ENCODE peak calls at places on chromosomes 13 and 19, in five cellular contexts. One of them, this sample, is unnamed.

GRCh38 chr19:33329727-33330126 is 27.4 kb upstream of the CEBPA start:
- DNase-seq in T-helper 17 cell: no peak
- DNase-seq in LoVo: no peak
- DNase-seq in heart left ventricle: no peak
- DNase-seq in renal cortical epithelial cell: no peak
- DNase-seq in this sample: no peak

GRCh38 chr19:16619456-16619855 is 8.5 kb downstream of the MED26 start:
- DNase-seq in T-helper 17 cell: no peak
- DNase-seq in LoVo: no peak
- DNase-seq in heart left ventricle: peak
- DNase-seq in renal cortical epithelial cell: no peak
- DNase-seq in this sample: no peak

GRCh38 chr13:97934590-97934989 is 18.9 kb upstream of the IPO5 start:
- DNase-seq in T-helper 17 cell: no peak
- DNase-seq in renal cortical epithelial cell: no peak
- DNase-seq in heart left ventricle: no peak
- DNase-seq in LoVo: no peak
- DNase-seq in this sample: no peak

GRCh38 chr13:24716011-24716410 is 35.8 kb downstream of the ATP12A start:
- DNase-seq in heart left ventricle: no peak
- DNase-seq in renal cortical epithelial cell: no peak
- DNase-seq in T-helper 17 cell: no peak
- DNase-seq in LoVo: no peak
- DNase-seq in this sample: no peak

GRCh38 chr19:875265-875879 is 15.9 kb downstream of the CFD start:
- DNase-seq in renal cortical epithelial cell: no peak
- DNase-seq in LoVo: no peak
- DNase-seq in T-helper 17 cell: no peak
- DNase-seq in heart left ventricle: no peak
- DNase-seq in this sample: no peak

GRCh38 chr13:77138813-77139212 is 111.9 kb upstream of the FBXL3 start:
- DNase-seq in T-helper 17 cell: no peak
- DNase-seq in heart left ventricle: no peak
- DNase-seq in renal cortical epithelial cell: no peak
- DNase-seq in LoVo: no peak
- DNase-seq in this sample: no peak

GRCh38 chr19:14433454-14434156 is 499 bp downstream of the PKN1 start:
- DNase-seq in heart left ventricle: peak
- DNase-seq in renal cortical epithelial cell: no peak
- DNase-seq in LoVo: peak
- DNase-seq in T-helper 17 cell: peak
- DNase-seq in this sample: peak

GRCh38 chr13:59408738-59409137 is 755.0 kb downstream of the DIAPH3 start:
- DNase-seq in LoVo: no peak
- DNase-seq in T-helper 17 cell: no peak
- DNase-seq in renal cortical epithelial cell: no peak
- DNase-seq in heart left ventricle: no peak
- DNase-seq in this sample: no peak

GRCh38 chr13:112708560-112709240 is 18.9 kb downstream of the ATP11A start:
- DNase-seq in renal cortical epithelial cell: no peak
- DNase-seq in LoVo: no peak
- DNase-seq in T-helper 17 cell: no peak
- DNase-seq in heart left ventricle: no peak
- DNase-seq in this sample: no peak

This sample was measured in Caki2.